ENCODE peak calls at places on chromosomes 13 and 19, in six cellular contexts. J is AG10803, K is lower lobe of right lung, W is fibroblast of villous mesenchyme, V is fibroblast of lung, X is testis. P is an unnamed sample.

GRCh38 chr13:110045202-110045601 is 258.8 kb upstream of the IRS2 start:
- DNase-seq in J (no peak), K (no peak), W (no peak), V (no peak), X (no peak), P (no peak)

GRCh38 chr19:33273881-33274662 is 28.3 kb downstream of the CEBPA start:
- DNase-seq in J (peak; percentile 94), K (peak; percentile 76), W (peak; percentile 81), V (peak; percentile 71), X (peak; percentile 38), P (no peak)

GRCh38 chr13:99870541-99870940 is 101.0 kb downstream of the ZIC5 start:
- DNase-seq in J (no peak), K (no peak), W (no peak), V (no peak), X (no peak), P (no peak)

GRCh38 chr19:30895946-30896345 is 453.3 kb downstream of the TSHZ3 start:
- DNase-seq in J (no peak), K (no peak), W (no peak), V (no peak), X (no peak), P (no peak)

GRCh38 chr13:111479412-111479811 is 159.0 kb downstream of the TEX29 start:
- DNase-seq in J (no peak), K (no peak), W (no peak), V (no peak), X (no peak), P (no peak)

GRCh38 chr13:100493418-100493817 is 95.2 kb downstream of the GGACT start:
- DNase-seq in J (no peak), K (no peak), W (no peak), V (no peak), X (no peak), P (no peak)

GRCh38 chr13:67438465-67438864 is 208.3 kb upstream of the PCDH9 start:
- DNase-seq in J (no peak), K (no peak), W (no peak), V (peak; percentile 17), X (no peak), P (no peak)

GRCh38 chr13:76703621-76704020 is 182.6 kb downstream of the KCTD12 start:
- DNase-seq in J (no peak), K (no peak), W (no peak), V (no peak), X (no peak), P (no peak)

GRCh38 chr13:110913322-110913721 is 1.5 kb downstream of the ANKRD10 start:
- DNase-seq in J (no peak), K (no peak), W (peak; percentile 38), V (peak; percentile 17), X (no peak), P (no peak)

GRCh38 chr13:103557878-103558277 is 491.7 kb upstream of the SLC10A2 start:
- DNase-seq in J (no peak), K (no peak), W (no peak), V (no peak), X (no peak), P (no peak)

GRCh38 chr19:5988520-5989387 is 10.8 kb upstream of the RANBP3 start:
- DNase-seq in J (no peak), K (no peak), W (no peak), V (peak; percentile 23), X (no peak), P (no peak)

GRCh38 chr19:38290631-38291147 is 13.4 kb upstream of the C19orf33 start:
- DNase-seq in J (peak; percentile 91), K (peak; percentile 79), W (peak; percentile 94), V (peak; percentile 91), X (no peak), P (peak; percentile 56)

GRCh38 chr13:53105881-53106280 is 77.3 kb downstream of the OLFM4 start:
- DNase-seq in J (no peak), K (no peak), W (no peak), V (no peak), X (no peak), P (no peak)

GRCh38 chr13:74907788-74908187 is 574.2 kb downstream of the TBC1D4 start:
- DNase-seq in J (no peak), K (no peak), W (no peak), V (no peak), X (no peak), P (no peak)

GRCh38 chr13:80558074-80558473 is 217.1 kb upstream of the SPRY2 start:
- DNase-seq in J (no peak), K (no peak), W (no peak), V (peak; percentile 45), X (no peak), P (no peak)

GRCh38 chr13:39201075-39201630 is 162.9 kb downstream of the NHLRC3 start:
- DNase-seq in J (no peak), K (no peak), W (no peak), V (no peak), X (no peak), P (no peak)

GRCh38 chr19:16457195-16457953 is 14.4 kb downstream of the EPS15L1 start:
- DNase-seq in J (peak; percentile 46), K (peak; percentile 52), W (peak; percentile 72), V (peak; percentile 56), X (no peak), P (no peak)

GRCh38 chr19:28534740-28535351 is 678.1 kb downstream of the UQCRFS1 start:
- DNase-seq in J (no peak), K (no peak), W (no peak), V (no peak), X (no peak), P (no peak)

GRCh38 chr13:110116072-110116487 is 190.9 kb downstream of the COL4A1 start:
- DNase-seq in J (peak; percentile 89), K (peak; percentile 79), W (peak; percentile 77), V (peak; percentile 86), X (peak; percentile 81), P (no peak)

GRCh38 chr13:102187313-102187712 is 214.5 kb downstream of the FGF14 start:
- DNase-seq in J (no peak), K (no peak), W (no peak), V (no peak), X (no peak), P (no peak)

GRCh38 chr13:25241007-25241406 is 46.3 kb downstream of the MTMR6 start:
- DNase-seq in J (no peak), K (no peak), W (no peak), V (no peak), X (no peak), P (no peak)

GRCh38 chr19:13764821-13765394 is 586 bp downstream of the MRI1 start:
- DNase-seq in J (no peak), K (peak; percentile 66), W (no peak), V (no peak), X (no peak), P (no peak)

GRCh38 chr13:114099191-114099590 is 33.2 kb downstream of the RASA3 start:
- DNase-seq in J (peak; percentile 95), K (peak; percentile 45), W (peak; percentile 96), V (peak; percentile 93), X (peak; percentile 72), P (peak; percentile 69)

GRCh38 chr19:47719047-47719885 is 6.0 kb downstream of the EHD2 start:
- DNase-seq in J (peak; percentile 100), K (peak; percentile 81), W (peak; percentile 99), V (peak; percentile 99), X (peak; percentile 86), P (peak; percentile 84)

GRCh38 chr13:60509601-60510386 is 112.8 kb downstream of the TDRD3 start:
- DNase-seq in J (peak; percentile 14), K (no peak), W (no peak), V (no peak), X (no peak), P (no peak)

GRCh38 chr13:23735329-23735728 is 153.9 kb downstream of the MIPEP start:
- DNase-seq in J (no peak), K (no peak), W (no peak), V (no peak), X (no peak), P (peak; percentile 13)

GRCh38 chr13:23728807-23729206 is 158.6 kb downstream of the TNFRSF19 start:
- DNase-seq in J (no peak), K (no peak), W (no peak), V (no peak), X (no peak), P (no peak)

GRCh38 chr13:23725922-23726321 is 155.7 kb downstream of the TNFRSF19 start:
- DNase-seq in J (no peak), K (no peak), W (no peak), V (peak; percentile 29), X (no peak), P (no peak)

GRCh38 chr13:23731709-23732108 is 157.5 kb downstream of the MIPEP start:
- DNase-seq in J (no peak), K (no peak), W (no peak), V (no peak), X (no peak), P (no peak)

GRCh38 chr13:23730251-23730650 is 158.9 kb downstream of the MIPEP start:
- DNase-seq in J (no peak), K (no peak), W (no peak), V (no peak), X (no peak), P (no peak)
- TF ChIP-seq CTCF in J (no peak), K (no peak), W (no peak), V (no peak), X (no peak), P (no peak)

DNA sequence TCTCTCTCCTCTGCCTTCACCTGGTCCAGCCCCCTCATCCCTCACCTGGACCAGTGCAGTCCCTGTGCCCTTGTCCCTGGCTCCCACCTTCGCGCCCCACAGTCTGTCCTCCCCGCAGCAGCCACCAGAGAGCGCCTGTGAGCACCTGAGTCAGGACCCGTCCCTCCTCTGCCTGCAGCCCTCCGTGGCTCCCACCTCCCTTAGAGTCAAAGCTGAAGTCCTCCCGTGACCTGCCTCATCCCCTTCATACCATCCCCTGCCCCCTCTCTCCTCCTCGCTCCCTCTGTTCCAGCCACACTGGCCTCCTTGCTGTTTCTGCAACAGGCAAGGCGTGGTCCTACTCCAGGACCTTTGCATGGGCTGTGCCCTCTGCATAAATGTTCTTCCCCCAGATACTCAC is 10.3 kb downstream of the CELF5 start:
- DNase-seq in J (no peak), K (no peak), W (no peak), V (no peak), X (no peak), P (no peak)
- TF ChIP-seq CTCF in J (peak; percentile 16), K (no peak), W (peak; percentile 35), V (no peak), X (no peak), P (no peak)

GRCh38 chr13:97945792-97946419 is 7.6 kb upstream of the IPO5 start:
- DNase-seq in J (peak; percentile 30), K (no peak), W (no peak), V (no peak), X (no peak), P (no peak)
- TF ChIP-seq CTCF in J (peak; percentile 22), K (no peak), W (no peak), V (no peak), X (no peak), P (no peak)

DNA sequence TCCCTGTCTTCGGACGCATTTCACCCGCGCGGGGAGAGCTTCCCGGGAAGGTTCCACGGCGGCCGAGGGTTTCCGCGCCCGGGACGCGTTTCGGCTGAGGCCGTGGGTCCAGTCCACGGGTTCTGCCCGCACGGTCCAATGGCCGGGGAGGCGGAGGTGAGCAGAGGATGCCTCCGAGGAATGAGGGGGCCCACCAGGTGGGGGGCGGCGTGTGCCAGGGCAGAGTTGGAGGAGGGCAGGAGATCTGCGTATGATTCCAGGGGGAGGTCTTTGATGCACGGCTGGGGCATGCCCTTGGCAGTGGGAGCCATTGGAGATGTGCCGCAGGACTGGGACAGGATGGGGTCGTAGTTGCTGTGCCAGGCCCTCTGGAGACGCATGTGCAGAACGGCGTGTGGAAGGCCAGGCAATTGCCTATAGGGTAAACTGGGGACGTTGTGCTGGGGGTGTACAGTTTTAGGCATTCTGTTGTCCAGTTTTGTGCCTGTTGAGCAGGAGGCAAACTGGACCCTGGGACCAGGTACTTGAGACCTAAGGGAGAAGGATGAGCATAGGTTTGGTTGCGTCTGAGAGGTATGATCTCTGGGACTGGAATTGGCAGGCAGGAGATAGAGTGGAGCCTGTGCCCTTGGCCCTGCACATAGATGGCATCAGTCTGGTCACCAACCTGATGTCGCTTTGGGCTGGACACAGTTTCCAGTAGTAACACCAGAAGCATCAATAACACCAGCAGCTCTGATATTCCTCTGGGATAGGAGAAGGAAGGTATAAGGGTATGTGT is 751 bp downstream of the ZNF584 start:
- DNase-seq in J (no peak), K (no peak), W (no peak), V (no peak), X (peak; percentile 63), P (no peak)
- TF ChIP-seq CTCF in J (peak; percentile 3), K (no peak), W (no peak), V (peak; percentile 3), X (no peak), P (no peak)

P was measured in astrocyte of the cerebellum.